ENCODE peak calls at places on chromosome 21, in five cellular contexts. Y is psoas muscle, N is osteoblast, Z is GM06990, D is K562. H is an unnamed sample.
A peak's percentile ranks its signal among the peaks of the same experiment; 100 is the strongest.

GRCh38 chr21:35850029-35850428 is 210.3 kb downstream of the SETD4 start:
- DNase-seq in Y (no peak), N (peak; percentile 84), Z (no peak), D (no peak), H (peak; percentile 29)

GRCh38 chr21:44647222-44647552 is 973 bp downstream of the KRTAP10-11 start:
- DNase-seq in Y (no peak), N (peak; percentile 47), Z (no peak), D (no peak), H (no peak)

GRCh38 chr21:45319461-45320211 is 31.9 kb upstream of the POFUT2 start:
- DNase-seq in Y (peak; percentile 48), N (peak; percentile 86), Z (no peak), D (no peak), H (no peak)

GRCh38 chr21:27570306-27570868 is 603.5 kb upstream of the ADAMTS5 start:
- DNase-seq in Y (peak; percentile 69), N (peak; percentile 17), Z (no peak), D (no peak), H (peak; percentile 92)

GRCh38 chr21:16587671-16588379 is 858.0 kb downstream of the USP25 start:
- DNase-seq in Y (no peak), N (no peak), Z (no peak), D (no peak), H (no peak)

GRCh38 chr21:34612557-34612956 is 2.4 kb downstream of the RCAN1 start:
- DNase-seq in Y (no peak), N (no peak), Z (no peak), D (peak; percentile 49), H (no peak)

GRCh38 chr21:44640761-44641160 is 3.6 kb downstream of the KRTAP10-10 start:
- DNase-seq in Y (no peak), N (peak; percentile 11), Z (no peak), D (no peak), H (no peak)

GRCh38 chr21:35309316-35309715 is 260.2 kb upstream of the RUNX1 start:
- DNase-seq in Y (no peak), N (no peak), Z (no peak), D (no peak), H (no peak)

DNA sequence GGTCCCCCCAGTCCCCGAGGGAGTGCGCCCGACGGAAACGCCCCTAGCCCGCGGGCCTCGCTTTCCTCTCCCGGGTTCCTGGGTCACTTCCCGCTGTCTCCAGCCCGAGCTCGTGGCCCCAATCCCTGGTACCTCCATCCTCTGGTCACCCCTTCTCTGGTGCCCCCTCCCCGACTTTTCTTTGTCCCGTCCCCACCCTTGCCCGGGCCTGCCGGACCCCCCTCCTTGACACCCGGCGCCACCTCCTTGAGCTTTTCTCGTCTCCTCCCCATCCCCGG is 320 bp upstream of the RIPPLY3 start:
- DNase-seq in Y (no peak), N (no peak), Z (no peak), D (no peak), H (no peak)
- H3K4me3 ChIP-seq in Y (peak overlapping the region; percentile 62), N (peak overlapping the region; percentile 62), Z (no peak overlapping the region), D (no peak overlapping the region), H (peak overlapping the region; percentile 45)

DNA sequence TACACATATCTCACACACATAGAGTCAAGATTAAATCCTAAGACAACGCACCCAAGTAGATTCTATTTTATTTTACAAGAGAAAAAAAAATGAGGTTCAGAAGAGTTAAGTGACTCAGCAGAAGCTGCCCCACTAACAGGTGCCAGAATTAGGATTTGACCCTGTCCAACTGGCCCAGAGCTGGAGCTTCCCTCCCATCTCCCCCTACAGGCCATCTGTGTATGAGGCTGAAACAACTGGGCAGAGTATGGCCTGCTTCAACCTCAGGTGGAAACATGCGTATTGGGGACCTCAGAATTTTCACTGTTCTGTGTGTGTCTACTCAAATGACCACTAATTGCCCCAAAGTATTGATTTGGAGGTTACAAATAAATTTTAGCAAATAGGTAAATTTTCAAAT is 29.9 kb downstream of the PSMG1 start:
- DNase-seq in Y (no peak), N (no peak), Z (no peak), D (peak; percentile 55), H (no peak)
- H3K36me3 ChIP-seq in Y (no peaks in the 10 kb centered on the region), N (no peaks in the 10 kb centered on the region), Z (no peaks in the 10 kb centered on the region), D (no peaks in the 10 kb centered on the region), H (no peaks in the 10 kb centered on the region)

DNA sequence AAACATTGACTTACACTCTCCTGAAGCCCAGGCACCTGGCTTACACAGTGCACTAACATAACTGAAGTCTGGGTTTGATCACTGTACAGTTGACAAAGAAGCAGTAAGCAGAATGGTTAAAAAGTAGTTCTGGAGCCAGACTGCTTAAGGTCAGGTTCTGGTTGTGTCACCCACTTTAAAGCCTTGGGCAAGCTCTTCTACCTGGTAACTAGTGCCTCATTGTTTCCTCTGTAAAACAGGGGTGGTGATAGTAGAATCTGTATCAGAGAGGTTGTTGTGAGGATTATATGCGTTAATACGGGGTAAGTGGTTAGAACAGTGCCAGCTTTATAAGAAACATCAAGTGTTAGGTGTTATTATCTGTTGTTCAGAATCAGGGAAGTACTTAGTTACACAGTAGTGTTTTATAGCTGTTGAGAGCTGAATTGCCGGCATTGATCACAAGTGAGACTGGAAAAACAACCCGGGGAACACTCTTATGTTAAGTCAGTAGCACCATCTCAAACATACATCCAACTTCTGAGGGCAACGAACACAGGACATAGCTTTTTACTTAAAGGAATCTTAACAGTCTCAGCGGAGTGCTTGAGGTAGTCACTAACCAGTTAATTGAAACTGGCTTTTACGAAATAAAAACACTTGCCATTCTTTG is 3.7 kb downstream of the BACH1 start:
- DNase-seq in Y (no peak), N (peak; percentile 65), Z (no peak), D (no peak), H (no peak)
- H3K4me3 ChIP-seq in Y (peak overlapping the region; percentile 96), N (peak overlapping the region; percentile 95), Z (peak overlapping the region; percentile 14), D (peak overlapping the region; percentile 74), H (peak overlapping the region; percentile 69)

GRCh38 chr21:22885614-22886013 is 1887.4 kb downstream of the NCAM2 start:
- DNase-seq in Y (no peak), N (no peak), Z (no peak), D (no peak), H (no peak)

GRCh38 chr21:22881131-22881530 is 1882.9 kb downstream of the NCAM2 start:
- DNase-seq in Y (no peak), N (no peak), Z (no peak), D (no peak), H (no peak)

GRCh38 chr21:22889445-22889844 is 1891.2 kb downstream of the NCAM2 start:
- DNase-seq in Y (no peak), N (no peak), Z (no peak), D (no peak), H (no peak)

GRCh38 chr21:22880573-22880972 is 1882.4 kb downstream of the NCAM2 start:
- DNase-seq in Y (no peak), N (no peak), Z (no peak), D (no peak), H (no peak)

DNA sequence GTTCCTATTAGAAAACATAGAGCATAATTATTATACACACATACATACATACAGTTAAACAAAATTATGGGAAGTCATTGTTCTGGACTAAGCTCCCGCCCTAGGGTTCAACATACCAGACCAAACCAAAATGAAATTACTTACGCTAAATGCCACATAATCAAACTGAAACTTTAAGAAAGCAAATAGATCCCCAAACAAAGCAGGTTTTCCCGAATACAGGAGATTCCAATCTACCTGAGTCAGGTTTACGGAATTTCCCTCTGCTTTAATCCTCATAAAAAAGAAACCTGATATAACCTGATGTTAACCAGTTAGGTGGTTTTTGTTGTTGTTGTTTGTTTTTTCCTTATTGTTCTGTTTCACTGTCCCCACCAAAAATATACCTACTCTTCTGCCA is 1886.9 kb downstream of the NCAM2 start:
- DNase-seq in Y (no peak), N (no peak), Z (no peak), D (no peak), H (no peak)
- H3K36me3 ChIP-seq in Y (no peaks in the 10 kb centered on the region), N (no peaks in the 10 kb centered on the region), Z (no peaks in the 10 kb centered on the region), D (no peaks in the 10 kb centered on the region), H (no peaks in the 10 kb centered on the region)

DNA sequence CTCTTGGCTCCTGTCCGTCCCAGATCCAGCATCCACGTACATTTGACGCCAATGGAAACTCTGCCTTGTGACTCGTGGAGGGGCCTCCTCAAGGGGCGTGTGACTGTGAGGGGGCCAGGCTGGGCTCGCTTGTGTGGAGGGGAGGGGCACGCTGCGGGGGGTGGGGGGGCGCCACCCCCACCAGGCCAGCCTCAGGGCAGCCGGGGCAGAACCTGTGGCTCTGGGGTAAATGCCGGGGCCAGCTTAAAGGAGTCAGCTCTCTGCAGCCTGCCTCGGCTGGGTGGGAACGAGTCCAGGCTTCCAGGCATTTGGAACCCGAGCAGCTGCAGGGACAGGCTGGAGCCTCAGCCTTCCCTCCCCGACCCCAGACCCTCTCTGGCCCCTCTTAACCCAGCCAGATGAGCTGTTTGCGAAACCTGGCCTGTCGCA is 94.0 kb downstream of the SIK1 start:
- DNase-seq in Y (no peak), N (no peak), Z (no peak), D (no peak), H (no peak)
- H3K4me3 ChIP-seq in Y (no peak overlapping the region), N (peak overlapping the region; percentile 49), Z (no peak overlapping the region), D (no peak overlapping the region), H (peak overlapping the region; percentile 32)

GRCh38 chr21:43021756-43022600 is 47.6 kb downstream of the PKNOX1 start:
- DNase-seq in Y (no peak), N (no peak), Z (no peak), D (no peak), H (no peak)

GRCh38 chr21:43020177-43020576 is 45.8 kb downstream of the PKNOX1 start:
- DNase-seq in Y (no peak), N (no peak), Z (no peak), D (no peak), H (no peak)

GRCh38 chr21:43018519-43018918 is 44.2 kb downstream of the PKNOX1 start:
- DNase-seq in Y (no peak), N (no peak), Z (no peak), D (no peak), H (no peak)

GRCh38 chr21:43021191-43021590 is 46.8 kb downstream of the PKNOX1 start:
- DNase-seq in Y (no peak), N (no peak), Z (no peak), D (no peak), H (no peak)

DNA sequence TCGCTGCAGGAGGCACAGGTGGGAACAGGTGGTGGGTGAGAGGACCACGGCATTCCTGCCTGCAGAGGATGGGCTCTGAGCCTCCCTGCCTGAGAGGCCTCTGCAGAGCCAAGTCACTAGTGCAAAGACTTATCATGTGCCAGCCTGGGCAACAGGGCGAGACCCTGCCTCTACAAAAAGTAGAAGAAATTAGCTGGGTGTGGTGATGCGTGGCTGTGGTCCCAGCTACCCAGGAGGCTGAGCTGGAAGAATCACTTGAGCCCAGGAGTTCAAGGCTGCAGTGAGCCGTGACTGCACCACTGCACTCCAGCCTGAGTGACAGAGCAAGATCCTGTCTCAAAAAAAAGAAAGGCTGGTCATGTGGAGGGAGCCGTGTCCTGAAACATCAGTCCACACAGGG is 46.4 kb downstream of the PKNOX1 start:
- DNase-seq in Y (no peak), N (no peak), Z (no peak), D (no peak), H (no peak)
- H3K36me3 ChIP-seq in Y (peaks cover 69% of the 10 kb centered on the region), N (peaks cover 33% of the 10 kb centered on the region), Z (peaks cover 2% of the 10 kb centered on the region), D (peaks cover 44% of the 10 kb centered on the region), H (peaks cover 2% of the 10 kb centered on the region)

H was measured in brain microvascular endothelial cell.